ENCODE peak calls at places on chromosomes 13 and 19, in six cellular contexts. One of them, this sample, is unnamed.
A peak's percentile ranks its signal among the peaks of the same experiment; 100 is the strongest.

GRCh38 chr13:50167224-50167947 is 152.1 kb downstream of the KCNRG start:
- DNase-seq in left lung: no peak
- DNase-seq in heart right ventricle: no peak
- DNase-seq in WERI-Rb-1: no peak
- DNase-seq in progenitor cell of endocrine pancreas: no peak
- DNase-seq in thoracic aorta: no peak
- DNase-seq in this sample: no peak

GRCh38 chr19:49790866-49791265 is 22.2 kb downstream of the FUZ start:
- DNase-seq in left lung: no peak
- DNase-seq in heart right ventricle: peak; percentile 58
- DNase-seq in WERI-Rb-1: no peak
- DNase-seq in progenitor cell of endocrine pancreas: no peak
- DNase-seq in thoracic aorta: no peak
- DNase-seq in this sample: peak; percentile 81

GRCh38 chr19:29677001-29677781 is 11.9 kb downstream of the PLEKHF1 start:
- DNase-seq in left lung: no peak
- DNase-seq in heart right ventricle: no peak
- DNase-seq in WERI-Rb-1: no peak
- DNase-seq in progenitor cell of endocrine pancreas: no peak
- DNase-seq in thoracic aorta: no peak
- DNase-seq in this sample: no peak

GRCh38 chr19:41945135-41945766 is 13.9 kb downstream of the RABAC1 start:
- DNase-seq in left lung: no peak
- DNase-seq in heart right ventricle: no peak
- DNase-seq in WERI-Rb-1: no peak
- DNase-seq in progenitor cell of endocrine pancreas: no peak
- DNase-seq in thoracic aorta: no peak
- DNase-seq in this sample: no peak

GRCh38 chr13:25242956-25243355 is 44.3 kb downstream of the MTMR6 start:
- DNase-seq in left lung: no peak
- DNase-seq in heart right ventricle: no peak
- DNase-seq in WERI-Rb-1: no peak
- DNase-seq in progenitor cell of endocrine pancreas: no peak
- DNase-seq in thoracic aorta: no peak
- DNase-seq in this sample: no peak

GRCh38 chr13:54945978-54946377 is 1917.4 kb downstream of the OLFM4 start:
- DNase-seq in left lung: no peak
- DNase-seq in heart right ventricle: no peak
- DNase-seq in WERI-Rb-1: no peak
- DNase-seq in progenitor cell of endocrine pancreas: no peak
- DNase-seq in thoracic aorta: no peak
- DNase-seq in this sample: no peak

GRCh38 chr13:94813920-94814500 is 101.7 kb upstream of the SOX21 start:
- DNase-seq in left lung: no peak
- DNase-seq in heart right ventricle: no peak
- DNase-seq in WERI-Rb-1: no peak
- DNase-seq in progenitor cell of endocrine pancreas: no peak
- DNase-seq in thoracic aorta: no peak
- DNase-seq in this sample: no peak

GRCh38 chr13:55437162-55437561 is 1703.6 kb upstream of the PRR20A start:
- DNase-seq in left lung: no peak
- DNase-seq in heart right ventricle: no peak
- DNase-seq in WERI-Rb-1: no peak
- DNase-seq in progenitor cell of endocrine pancreas: no peak
- DNase-seq in thoracic aorta: no peak
- DNase-seq in this sample: no peak

GRCh38 chr13:31485183-31485582 is 254.1 kb upstream of the RXFP2 start:
- DNase-seq in left lung: no peak
- DNase-seq in heart right ventricle: no peak
- DNase-seq in WERI-Rb-1: no peak
- DNase-seq in progenitor cell of endocrine pancreas: no peak
- DNase-seq in thoracic aorta: no peak
- DNase-seq in this sample: peak; percentile 41

GRCh38 chr13:94435604-94436226 is 43.8 kb downstream of the DCT start:
- DNase-seq in left lung: no peak
- DNase-seq in heart right ventricle: no peak
- DNase-seq in WERI-Rb-1: no peak
- DNase-seq in progenitor cell of endocrine pancreas: no peak
- DNase-seq in thoracic aorta: no peak
- DNase-seq in this sample: peak; percentile 57

GRCh38 chr13:99278199-99278598 is 20.0 kb upstream of the GPR18 start:
- DNase-seq in left lung: no peak
- DNase-seq in heart right ventricle: no peak
- DNase-seq in WERI-Rb-1: no peak
- DNase-seq in progenitor cell of endocrine pancreas: no peak
- DNase-seq in thoracic aorta: no peak
- DNase-seq in this sample: no peak

GRCh38 chr19:6464070-6464873 is at the start of gene CRB3:
- DNase-seq in left lung: peak; percentile 89
- DNase-seq in heart right ventricle: no peak
- DNase-seq in WERI-Rb-1: no peak
- DNase-seq in progenitor cell of endocrine pancreas: peak; percentile 97
- DNase-seq in thoracic aorta: no peak
- DNase-seq in this sample: no peak

GRCh38 chr19:918481-919156 is 1.5 kb downstream of the KISS1R start:
- DNase-seq in left lung: no peak
- DNase-seq in heart right ventricle: no peak
- DNase-seq in WERI-Rb-1: no peak
- DNase-seq in progenitor cell of endocrine pancreas: no peak
- DNase-seq in thoracic aorta: no peak
- DNase-seq in this sample: no peak

GRCh38 chr13:93882086-93882651 is 597.3 kb downstream of the DCT start:
- DNase-seq in left lung: no peak
- DNase-seq in heart right ventricle: no peak
- DNase-seq in WERI-Rb-1: no peak
- DNase-seq in progenitor cell of endocrine pancreas: no peak
- DNase-seq in thoracic aorta: no peak
- DNase-seq in this sample: peak; percentile 52

GRCh38 chr19:17873661-17874422 is 2.1 kb downstream of the SLC5A5 start:
- DNase-seq in left lung: no peak
- DNase-seq in heart right ventricle: no peak
- DNase-seq in WERI-Rb-1: peak; percentile 30
- DNase-seq in progenitor cell of endocrine pancreas: no peak
- DNase-seq in thoracic aorta: no peak
- DNase-seq in this sample: no peak

GRCh38 chr13:112693831-112694497 is 4.1 kb downstream of the ATP11A start:
- DNase-seq in left lung: peak; percentile 67
- DNase-seq in heart right ventricle: no peak
- DNase-seq in WERI-Rb-1: no peak
- DNase-seq in progenitor cell of endocrine pancreas: no peak
- DNase-seq in thoracic aorta: no peak
- DNase-seq in this sample: peak; percentile 75

GRCh38 chr19:8401981-8402411 is 11.1 kb upstream of the MARCHF2 start:
- DNase-seq in left lung: no peak
- DNase-seq in heart right ventricle: no peak
- DNase-seq in WERI-Rb-1: no peak
- DNase-seq in progenitor cell of endocrine pancreas: no peak
- DNase-seq in thoracic aorta: no peak
- DNase-seq in this sample: no peak

GRCh38 chr19:4523306-4524110 is 5.2 kb upstream of the PLIN4 start:
- DNase-seq in left lung: peak; percentile 67
- DNase-seq in heart right ventricle: peak; percentile 60
- DNase-seq in WERI-Rb-1: peak; percentile 68
- DNase-seq in progenitor cell of endocrine pancreas: peak; percentile 39
- DNase-seq in thoracic aorta: no peak
- DNase-seq in this sample: no peak

GRCh38 chr13:80399340-80400163 is 58.6 kb upstream of the SPRY2 start:
- DNase-seq in left lung: peak; percentile 57
- DNase-seq in heart right ventricle: no peak
- DNase-seq in WERI-Rb-1: no peak
- DNase-seq in progenitor cell of endocrine pancreas: no peak
- DNase-seq in thoracic aorta: no peak
- DNase-seq in this sample: peak; percentile 53

GRCh38 chr19:15200575-15201364 is at the start of gene NOTCH3:
- DNase-seq in left lung: no peak
- DNase-seq in heart right ventricle: peak; percentile 47
- DNase-seq in WERI-Rb-1: no peak
- DNase-seq in progenitor cell of endocrine pancreas: peak; percentile 49
- DNase-seq in thoracic aorta: no peak
- DNase-seq in this sample: no peak

GRCh38 chr19:29271341-29271740 is 58.4 kb upstream of the UQCRFS1 start:
- DNase-seq in left lung: no peak
- DNase-seq in heart right ventricle: no peak
- DNase-seq in WERI-Rb-1: no peak
- DNase-seq in progenitor cell of endocrine pancreas: no peak
- DNase-seq in thoracic aorta: no peak
- DNase-seq in this sample: no peak

GRCh38 chr13:114108141-114108761 is 24.2 kb downstream of the RASA3 start:
- DNase-seq in left lung: peak; percentile 31
- DNase-seq in heart right ventricle: no peak
- DNase-seq in WERI-Rb-1: peak; percentile 10
- DNase-seq in progenitor cell of endocrine pancreas: no peak
- DNase-seq in thoracic aorta: no peak
- DNase-seq in this sample: no peak

GRCh38 chr19:31518626-31519025 is 169.4 kb upstream of the TSHZ3 start:
- DNase-seq in left lung: no peak
- DNase-seq in heart right ventricle: no peak
- DNase-seq in WERI-Rb-1: peak; percentile 94
- DNase-seq in progenitor cell of endocrine pancreas: no peak
- DNase-seq in thoracic aorta: no peak
- DNase-seq in this sample: no peak

GRCh38 chr19:17778621-17779280 is 16.2 kb upstream of the B3GNT3 start:
- DNase-seq in left lung: no peak
- DNase-seq in heart right ventricle: no peak
- DNase-seq in WERI-Rb-1: no peak
- DNase-seq in progenitor cell of endocrine pancreas: no peak
- DNase-seq in thoracic aorta: no peak
- DNase-seq in this sample: no peak

DNA sequence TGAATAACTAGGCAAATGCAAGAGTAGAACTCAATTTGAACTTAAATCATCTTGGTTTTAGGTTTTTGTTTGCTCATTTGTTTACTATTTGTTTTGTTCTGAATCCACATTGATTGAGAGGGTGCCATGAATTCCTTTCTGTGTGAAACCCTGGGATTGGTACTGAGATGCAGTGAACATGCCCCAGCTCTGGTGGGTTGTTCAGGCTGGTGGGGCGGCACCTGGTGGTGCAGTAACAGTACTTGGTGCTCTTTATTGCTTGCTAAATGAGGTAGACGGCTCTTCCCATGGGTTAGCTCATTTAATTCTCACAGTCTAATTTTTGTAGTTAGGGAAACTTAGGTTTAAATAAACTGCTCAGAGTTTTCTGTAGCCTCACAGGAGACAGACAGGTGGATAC is 48.4 kb downstream of the WASF3 start:
- DNase-seq in left lung: no peak
- DNase-seq in heart right ventricle: no peak
- DNase-seq in WERI-Rb-1: peak; percentile 65
- DNase-seq in progenitor cell of endocrine pancreas: no peak
- DNase-seq in thoracic aorta: no peak
- DNase-seq in this sample: no peak
- TF ChIP-seq CTCF in left lung: no peak
- TF ChIP-seq CTCF in heart right ventricle: no peak
- TF ChIP-seq CTCF in WERI-Rb-1: peak; percentile 61
- TF ChIP-seq CTCF in progenitor cell of endocrine pancreas: peak; percentile 41
- TF ChIP-seq CTCF in thoracic aorta: no peak
- TF ChIP-seq CTCF in this sample: no peak

GRCh38 chr19:13493516-13494310 is 12.6 kb downstream of the CACNA1A start:
- DNase-seq in left lung: no peak
- DNase-seq in heart right ventricle: no peak
- DNase-seq in WERI-Rb-1: no peak
- DNase-seq in progenitor cell of endocrine pancreas: no peak
- DNase-seq in thoracic aorta: no peak
- DNase-seq in this sample: no peak

GRCh38 chr19:13487985-13488384 is 18.3 kb downstream of the CACNA1A start:
- DNase-seq in left lung: no peak
- DNase-seq in heart right ventricle: no peak
- DNase-seq in WERI-Rb-1: no peak
- DNase-seq in progenitor cell of endocrine pancreas: no peak
- DNase-seq in thoracic aorta: no peak
- DNase-seq in this sample: no peak

GRCh38 chr19:13492128-13492527 is 14.2 kb downstream of the CACNA1A start:
- DNase-seq in left lung: no peak
- DNase-seq in heart right ventricle: no peak
- DNase-seq in WERI-Rb-1: no peak
- DNase-seq in progenitor cell of endocrine pancreas: no peak
- DNase-seq in thoracic aorta: no peak
- DNase-seq in this sample: peak; percentile 80
- TF ChIP-seq CTCF in left lung: no peak
- TF ChIP-seq CTCF in heart right ventricle: no peak
- TF ChIP-seq CTCF in WERI-Rb-1: no peak
- TF ChIP-seq CTCF in progenitor cell of endocrine pancreas: no peak
- TF ChIP-seq CTCF in thoracic aorta: no peak
- TF ChIP-seq CTCF in this sample: no peak

GRCh38 chr13:90455861-90456260 is 891.6 kb upstream of the MIR17HG start:
- DNase-seq in left lung: no peak
- DNase-seq in heart right ventricle: no peak
- DNase-seq in WERI-Rb-1: no peak
- DNase-seq in progenitor cell of endocrine pancreas: no peak
- DNase-seq in thoracic aorta: no peak
- DNase-seq in this sample: no peak
- TF ChIP-seq CTCF in left lung: no peak
- TF ChIP-seq CTCF in heart right ventricle: no peak
- TF ChIP-seq CTCF in WERI-Rb-1: no peak
- TF ChIP-seq CTCF in progenitor cell of endocrine pancreas: no peak
- TF ChIP-seq CTCF in thoracic aorta: no peak
- TF ChIP-seq CTCF in this sample: no peak

GRCh38 chr19:38488811-38489481 is 55.5 kb downstream of the RYR1 start:
- DNase-seq in left lung: no peak
- DNase-seq in heart right ventricle: no peak
- DNase-seq in WERI-Rb-1: no peak
- DNase-seq in progenitor cell of endocrine pancreas: no peak
- DNase-seq in thoracic aorta: no peak
- DNase-seq in this sample: no peak

GRCh38 chr19:38490861-38491260 is 57.4 kb downstream of the RYR1 start:
- DNase-seq in left lung: no peak
- DNase-seq in heart right ventricle: no peak
- DNase-seq in WERI-Rb-1: no peak
- DNase-seq in progenitor cell of endocrine pancreas: no peak
- DNase-seq in thoracic aorta: no peak
- DNase-seq in this sample: no peak

GRCh38 chr19:38496116-38496515 is 62.6 kb downstream of the RYR1 start:
- DNase-seq in left lung: no peak
- DNase-seq in heart right ventricle: no peak
- DNase-seq in WERI-Rb-1: no peak
- DNase-seq in progenitor cell of endocrine pancreas: no peak
- DNase-seq in thoracic aorta: no peak
- DNase-seq in this sample: no peak

GRCh38 chr19:38494379-38494778 is 60.9 kb downstream of the RYR1 start:
- DNase-seq in left lung: no peak
- DNase-seq in heart right ventricle: no peak
- DNase-seq in WERI-Rb-1: no peak
- DNase-seq in progenitor cell of endocrine pancreas: no peak
- DNase-seq in thoracic aorta: no peak
- DNase-seq in this sample: no peak

DNA sequence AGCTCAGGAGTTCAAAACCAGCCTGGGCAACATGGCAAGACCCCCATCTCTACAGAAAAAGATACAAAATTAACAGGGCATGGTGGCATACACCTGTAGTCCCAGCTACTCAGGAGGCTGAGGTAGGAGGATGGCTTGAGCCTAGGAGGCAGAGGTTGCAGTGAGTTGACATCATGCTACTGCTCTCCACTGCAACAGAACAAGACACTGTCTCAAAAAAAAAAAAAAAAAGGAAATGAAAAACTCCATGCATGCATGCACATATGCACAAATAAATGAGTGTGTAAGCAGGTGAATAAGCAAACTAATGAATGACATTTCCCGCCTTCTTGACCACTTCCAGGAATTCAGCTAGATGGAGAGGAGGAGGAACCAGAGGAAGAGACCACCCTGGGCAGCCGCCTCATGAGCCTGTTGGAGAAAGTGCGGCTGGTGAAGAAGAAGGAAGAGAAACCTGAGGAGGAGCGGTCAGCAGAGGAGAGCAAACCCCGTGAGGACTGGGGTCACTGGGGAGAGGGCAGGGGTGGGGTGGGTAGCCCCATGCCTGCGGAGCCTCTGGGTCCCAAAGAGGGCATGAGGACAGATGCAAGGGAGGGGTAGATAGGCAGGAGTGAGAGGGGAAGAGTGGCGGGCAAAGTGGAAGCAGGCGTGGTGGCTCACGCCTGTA is 58.8 kb downstream of the RYR1 start:
- DNase-seq in left lung: no peak
- DNase-seq in heart right ventricle: no peak
- DNase-seq in WERI-Rb-1: no peak
- DNase-seq in progenitor cell of endocrine pancreas: no peak
- DNase-seq in thoracic aorta: no peak
- DNase-seq in this sample: no peak
- TF ChIP-seq CTCF in left lung: no peak
- TF ChIP-seq CTCF in heart right ventricle: no peak
- TF ChIP-seq CTCF in WERI-Rb-1: no peak
- TF ChIP-seq CTCF in progenitor cell of endocrine pancreas: no peak
- TF ChIP-seq CTCF in thoracic aorta: no peak
- TF ChIP-seq CTCF in this sample: no peak